ENCODE peak calls at places on chromosomes 7 and 10, in six cellular contexts. B, M, Q, J, U and S are unnamed samples.

GRCh38 chr7:74138334-74138867 is 35.8 kb upstream of the EIF4H start:
- DNase-seq in B (no peak), M (no peak), Q (no peak), J (no peak), U (no peak), S (no peak)

GRCh38 chr10:27709304-27709703 is 36.3 kb downstream of the MKX start:
- DNase-seq in B (no peak), M (no peak), Q (no peak), J (no peak), U (no peak), S (no peak)

GRCh38 chr10:96509017-96509641 is 4.6 kb downstream of the TLL2 start:
- DNase-seq in B (no peak), M (no peak), Q (no peak), J (no peak), U (no peak), S (no peak)

GRCh38 chr10:14654821-14655382 is 119.8 kb downstream of the FAM107B start:
- DNase-seq in B (no peak), M (no peak), Q (no peak), J (no peak), U (no peak), S (no peak)

GRCh38 chr7:151024435-151025056 is at the start of gene ATG9B:
- DNase-seq in B (no peak), M (no peak), Q (no peak), J (no peak), U (no peak), S (no peak)

GRCh38 chr7:20558963-20559716 is 56.3 kb upstream of the ABCB5 start:
- DNase-seq in B (no peak), M (no peak), Q (no peak), J (no peak), U (no peak), S (no peak)

GRCh38 chr7:1052031-1052818 is 7.9 kb downstream of the GPR146 start:
- DNase-seq in B (no peak), M (no peak), Q (no peak), J (no peak), U (no peak), S (no peak)

GRCh38 chr10:103040424-103040823 is 122.3 kb downstream of the CNNM2 start:
- DNase-seq in B (no peak), M (no peak), Q (no peak), J (peak), U (no peak), S (no peak)

GRCh38 chr7:132066776-132067175 is 509.5 kb downstream of the PLXNA4 start:
- DNase-seq in B (peak), M (no peak), Q (no peak), J (no peak), U (no peak), S (no peak)

GRCh38 chr10:93123766-93124165 is 50.1 kb downstream of the CYP26A1 start:
- DNase-seq in B (no peak), M (no peak), Q (no peak), J (no peak), U (no peak), S (no peak)

GRCh38 chr7:99120503-99120902 is 23.4 kb downstream of the SMURF1 start:
- DNase-seq in B (no peak), M (no peak), Q (peak), J (no peak), U (no peak), S (peak)

GRCh38 chr7:144785491-144785890 is 50.4 kb downstream of the TPK1 start:
- DNase-seq in B (no peak), M (no peak), Q (no peak), J (no peak), U (no peak), S (no peak)

GRCh38 chr10:4902571-4903011 is 60.6 kb upstream of the AKR1C1 start:
- DNase-seq in B (no peak), M (no peak), Q (no peak), J (no peak), U (no peak), S (no peak)